ENCODE peak calls at places on chromosomes 1 and 21, in five cellular contexts. V is dorsolateral prefrontal cortex, F is ovary, T is brain microvascular endothelial cell, R is PC-3. P is an unnamed sample.
A peak's percentile ranks its signal among the peaks of the same experiment; 100 is the strongest.

GRCh38 chr1:64476251-64476952 is 6.5 kb downstream of the CACHD1 start:
- DNase-seq in R (peak; percentile 29), V (no peak), F (peak; percentile 20), T (peak; percentile 71), P (peak; percentile 50)

GRCh38 chr1:213982814-213983588 is 4.8 kb upstream of the PROX1 start:
- DNase-seq in R (no peak), F (peak; percentile 17), T (no peak), V (peak; percentile 59), P (no peak)

GRCh38 chr1:86581250-86581649 is 34.4 kb downstream of the CLCA4 start:
- DNase-seq in R (peak; percentile 22), V (no peak), F (no peak), T (no peak), P (no peak)

GRCh38 chr1:243924188-243924587 is 74.1 kb upstream of the AKT3 start:
- DNase-seq in R (peak; percentile 98), F (no peak), V (no peak), T (peak; percentile 56), P (peak; percentile 16)

GRCh38 chr21:44866780-44867179 is 6.7 kb downstream of the PTTG1IP start:
- DNase-seq in V (no peak), F (no peak), T (peak; percentile 45), R (peak; percentile 13), P (no peak)

GRCh38 chr1:91226741-91227140 is 177.9 kb downstream of the HFM1 start:
- DNase-seq in F (no peak), R (peak; percentile 70), V (no peak), T (no peak), P (no peak)

GRCh38 chr1:81432089-81432488 is 368.6 kb upstream of the ADGRL2 start:
- DNase-seq in T (no peak), F (no peak), V (no peak), R (no peak), P (no peak)

GRCh38 chr1:227318852-227319607 is 738 bp upstream of the CDC42BPA start:
- DNase-seq in F (peak; percentile 63), R (peak; percentile 76), T (peak; percentile 30), V (peak; percentile 62), P (no peak)

GRCh38 chr1:169321539-169321938 is 46.1 kb downstream of the NME7 start:
- DNase-seq in V (no peak), F (no peak), R (peak; percentile 85), T (no peak), P (peak; percentile 7)

GRCh38 chr21:44497641-44498243 is 42.3 kb downstream of the KRTAP10-1 start:
- DNase-seq in T (no peak), F (no peak), V (no peak), R (no peak), P (no peak)

GRCh38 chr1:48469616-48470500 is 2.1 kb downstream of the SPATA6 start:
- DNase-seq in F (peak; percentile 33), T (peak; percentile 60), R (peak; percentile 39), V (peak; percentile 59), P (peak; percentile 42)

GRCh38 chr21:31185663-31186062 is 147.4 kb upstream of the KRTAP19-8 start:
- DNase-seq in R (no peak), T (no peak), F (no peak), V (no peak), P (no peak)

GRCh38 chr21:41766883-41767605 is at the start of gene RIPK4:
- DNase-seq in F (no peak), T (no peak), V (no peak), R (peak; percentile 97), P (no peak)

GRCh38 chr1:156149374-156150106 is 3.8 kb upstream of the SEMA4A start:
- DNase-seq in F (no peak), V (no peak), R (no peak), T (no peak), P (no peak)

GRCh38 chr21:38308785-38309119 is 52.0 kb downstream of the KCNJ15 start:
- DNase-seq in V (no peak), R (no peak), F (no peak), T (no peak), P (no peak)

GRCh38 chr21:43864806-43865470 is at the start of gene AGPAT3:
- DNase-seq in F (no peak), V (no peak), R (peak; percentile 15), T (no peak), P (no peak)

GRCh38 chr1:176448340-176448739 is 14.6 kb upstream of the PAPPA2 start:
- DNase-seq in V (no peak), R (no peak), T (no peak), F (no peak), P (no peak)

GRCh38 chr1:198778049-198778448 is 139.2 kb downstream of the PTPRC start:
- DNase-seq in V (no peak), T (peak; percentile 44), F (no peak), R (no peak), P (no peak)

GRCh38 chr1:170701962-170702361 is 38.0 kb downstream of the PRRX1 start:
- DNase-seq in F (no peak), T (no peak), R (no peak), V (no peak), P (no peak)

GRCh38 chr1:184075040-184076029 is 23.8 kb downstream of the TSEN15 start:
- DNase-seq in T (peak; percentile 64), F (peak; percentile 19), R (peak; percentile 70), V (no peak), P (peak; percentile 41)

GRCh38 chr1:221435510-221435909 is 306.4 kb downstream of the DUSP10 start:
- DNase-seq in V (no peak), R (peak; percentile 84), T (peak; percentile 45), F (no peak), P (no peak)

GRCh38 chr1:62735491-62736171 is 47.4 kb upstream of the DOCK7 start:
- DNase-seq in V (no peak), T (no peak), R (peak; percentile 57), F (no peak), P (peak; percentile 41)

GRCh38 chr1:95286479-95286878 is 52.5 kb downstream of the RWDD3 start:
- DNase-seq in V (no peak), R (peak; percentile 51), T (no peak), F (no peak), P (no peak)

GRCh38 chr21:44735821-44736220 is 24.4 kb upstream of the TSPEAR start:
- DNase-seq in V (no peak), R (no peak), F (no peak), T (no peak), P (no peak)

GRCh38 chr1:203368624-203369451 is 17.9 kb upstream of the FMOD start:
- DNase-seq in T (peak; percentile 18), F (peak; percentile 81), V (no peak), R (peak; percentile 14), P (no peak)

GRCh38 chr1:199038188-199038587 is 399.3 kb downstream of the PTPRC start:
- DNase-seq in T (no peak), F (no peak), R (no peak), V (no peak), P (no peak)

GRCh38 chr1:160664573-160665051 is 17.8 kb upstream of the SLAMF1 start:
- DNase-seq in R (no peak), V (no peak), T (no peak), F (no peak), P (no peak)

GRCh38 chr1:92459871-92460320 is 26.8 kb downstream of the GFI1 start:
- DNase-seq in R (no peak), V (no peak), F (no peak), T (no peak), P (no peak)

GRCh38 chr1:53754484-53755312 is 15.7 kb upstream of the GLIS1 start:
- DNase-seq in V (no peak), R (peak; percentile 82), F (peak; percentile 29), T (peak; percentile 57), P (no peak)

GRCh38 chr1:100404816-100405215 is 52.5 kb downstream of the CDC14A start:
- DNase-seq in V (no peak), T (no peak), F (no peak), R (peak; percentile 6), P (no peak)

GRCh38 chr1:17878837-17879236 is 123.7 kb downstream of the ACTL8 start:
- DNase-seq in V (no peak), R (peak; percentile 39), T (no peak), F (no peak), P (peak; percentile 40)

GRCh38 chr1:68495532-68495931 is 1.4 kb downstream of the DEPDC1 start:
- DNase-seq in F (no peak), T (no peak), R (peak; percentile 54), V (no peak), P (no peak)

GRCh38 chr1:233441981-233442380 is 114.5 kb downstream of the MAP3K21 start:
- DNase-seq in R (peak; percentile 49), V (no peak), T (no peak), F (no peak), P (no peak)

GRCh38 chr1:30966690-30967369 is 58.3 kb upstream of the SDC3 start:
- DNase-seq in R (peak; percentile 38), V (no peak), F (peak; percentile 30), T (peak; percentile 65), P (no peak)

GRCh38 chr1:11383553-11384169 is 95.3 kb upstream of the DISP3 start:
- DNase-seq in V (peak; percentile 32), T (no peak), F (no peak), R (no peak), P (no peak)

GRCh38 chr1:10663668-10664035 is 132.8 kb downstream of the CASZ1 start:
- DNase-seq in F (peak; percentile 63), T (peak; percentile 12), R (no peak), V (peak; percentile 50), P (no peak)

DNA sequence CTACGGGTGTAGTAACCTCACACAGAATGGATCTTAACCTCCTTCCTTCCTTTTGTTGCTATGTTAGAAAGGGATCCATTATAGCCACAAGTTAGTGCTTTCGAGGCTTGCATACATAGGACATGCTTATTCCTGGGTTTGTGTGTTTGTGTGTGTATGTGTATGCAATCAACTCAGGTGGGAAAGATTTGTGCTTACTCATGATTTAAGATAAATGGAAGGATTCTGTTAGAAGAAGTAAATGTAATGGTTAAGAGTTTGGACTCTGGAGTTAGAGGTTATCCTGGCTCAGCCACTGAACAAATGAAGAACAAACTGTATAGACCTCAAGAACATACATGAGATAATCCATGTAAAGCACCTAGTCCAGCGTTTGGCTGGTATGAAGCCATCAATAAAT is 28.8 kb downstream of the BTG3 start:
- DNase-seq in V (no peak), T (no peak), F (no peak), R (no peak), P (no peak)
- H3K4me3 ChIP-seq in V (no peak overlapping the region), T (no peak overlapping the region), F (no peak overlapping the region), R (no peak overlapping the region), P (no peak overlapping the region)

GRCh38 chr1:50454911-50455310 is 31.7 kb upstream of the DMRTA2 start:
- DNase-seq in T (no peak), V (no peak), R (no peak), F (no peak), P (no peak)
- H3K4me3 ChIP-seq in T (no peak overlapping the region), V (no peak overlapping the region), R (no peak overlapping the region), F (no peak overlapping the region), P (no peak overlapping the region)

GRCh38 chr1:8343464-8344001 is 25.6 kb downstream of the SLC45A1 start:
- DNase-seq in R (peak; percentile 96), V (no peak), F (peak; percentile 83), T (peak; percentile 94), P (peak; percentile 80)
- H3K4me3 ChIP-seq in R (peak overlapping the region; percentile 48), V (no peak overlapping the region), F (peak overlapping the region; percentile 27), T (peak overlapping the region; percentile 35), P (peak overlapping the region; percentile 22)

GRCh38 chr1:241714321-241715218 is 62.5 kb downstream of the WDR64 start:
- DNase-seq in R (no peak), T (no peak), V (no peak), F (no peak), P (no peak)
- H3K4me3 ChIP-seq in R (no peak overlapping the region), T (no peak overlapping the region), V (no peak overlapping the region), F (no peak overlapping the region), P (no peak overlapping the region)